ENCODE peak calls at places on chromosomes 4 and X, in six cellular contexts. One of them, this sample, is unnamed.

GRCh38 chr4:85762204-85762884 is 287.4 kb downstream of the ARHGAP24 start:
- DNase-seq in stimulated activated CD4-positive, alpha-beta T cell treated with anti-CD3 and anti-CD28 coated beads, Interleukin-2, amount 100 ng/mL, for 24 hours: no peak
- DNase-seq in nucleus accumbens: no peak
- DNase-seq in endothelial cell of umbilical vein: peak
- DNase-seq in glomerular endothelial cell: peak
- DNase-seq in lower leg skin: no peak
- DNase-seq in this sample: no peak

GRCh38 chr4:148059617-148060180 is 327.8 kb downstream of the ARHGAP10 start:
- DNase-seq in stimulated activated CD4-positive, alpha-beta T cell treated with anti-CD3 and anti-CD28 coated beads, Interleukin-2, amount 100 ng/mL, for 24 hours: no peak
- DNase-seq in nucleus accumbens: no peak
- DNase-seq in endothelial cell of umbilical vein: no peak
- DNase-seq in glomerular endothelial cell: no peak
- DNase-seq in lower leg skin: no peak
- DNase-seq in this sample: no peak

GRCh38 chr4:110503588-110504435 is 27.9 kb downstream of the ENPEP start:
- DNase-seq in stimulated activated CD4-positive, alpha-beta T cell treated with anti-CD3 and anti-CD28 coated beads, Interleukin-2, amount 100 ng/mL, for 24 hours: no peak
- DNase-seq in nucleus accumbens: peak
- DNase-seq in endothelial cell of umbilical vein: no peak
- DNase-seq in glomerular endothelial cell: no peak
- DNase-seq in lower leg skin: no peak
- DNase-seq in this sample: no peak

GRCh38 chrX:39399387-39399786 is 598.1 kb downstream of the MID1IP1 start:
- DNase-seq in stimulated activated CD4-positive, alpha-beta T cell treated with anti-CD3 and anti-CD28 coated beads, Interleukin-2, amount 100 ng/mL, for 24 hours: no peak
- DNase-seq in nucleus accumbens: no peak
- DNase-seq in endothelial cell of umbilical vein: peak
- DNase-seq in glomerular endothelial cell: no peak
- DNase-seq in lower leg skin: no peak
- DNase-seq in this sample: no peak

GRCh38 chr4:184553891-184554290 is 79.5 kb upstream of the IRF2 start:
- DNase-seq in stimulated activated CD4-positive, alpha-beta T cell treated with anti-CD3 and anti-CD28 coated beads, Interleukin-2, amount 100 ng/mL, for 24 hours: no peak
- DNase-seq in nucleus accumbens: no peak
- DNase-seq in endothelial cell of umbilical vein: no peak
- DNase-seq in glomerular endothelial cell: no peak
- DNase-seq in lower leg skin: no peak
- DNase-seq in this sample: no peak

GRCh38 chrX:134671207-134671750 is 13.0 kb upstream of the PLAC1 start:
- DNase-seq in stimulated activated CD4-positive, alpha-beta T cell treated with anti-CD3 and anti-CD28 coated beads, Interleukin-2, amount 100 ng/mL, for 24 hours: no peak
- DNase-seq in nucleus accumbens: no peak
- DNase-seq in endothelial cell of umbilical vein: peak
- DNase-seq in glomerular endothelial cell: peak
- DNase-seq in lower leg skin: no peak
- DNase-seq in this sample: no peak

GRCh38 chr4:90318208-90318607 is 191.0 kb downstream of the CCSER1 start:
- DNase-seq in stimulated activated CD4-positive, alpha-beta T cell treated with anti-CD3 and anti-CD28 coated beads, Interleukin-2, amount 100 ng/mL, for 24 hours: no peak
- DNase-seq in nucleus accumbens: no peak
- DNase-seq in endothelial cell of umbilical vein: peak
- DNase-seq in glomerular endothelial cell: peak
- DNase-seq in lower leg skin: no peak
- DNase-seq in this sample: no peak

GRCh38 chrX:40573763-40574162 is 7.0 kb upstream of the ATP6AP2 start:
- DNase-seq in stimulated activated CD4-positive, alpha-beta T cell treated with anti-CD3 and anti-CD28 coated beads, Interleukin-2, amount 100 ng/mL, for 24 hours: peak
- DNase-seq in nucleus accumbens: no peak
- DNase-seq in endothelial cell of umbilical vein: peak
- DNase-seq in glomerular endothelial cell: no peak
- DNase-seq in lower leg skin: no peak
- DNase-seq in this sample: no peak

GRCh38 chr4:6892190-6892908 is 17.3 kb upstream of the TBC1D14 start:
- DNase-seq in stimulated activated CD4-positive, alpha-beta T cell treated with anti-CD3 and anti-CD28 coated beads, Interleukin-2, amount 100 ng/mL, for 24 hours: no peak
- DNase-seq in nucleus accumbens: no peak
- DNase-seq in endothelial cell of umbilical vein: no peak
- DNase-seq in glomerular endothelial cell: no peak
- DNase-seq in lower leg skin: peak
- DNase-seq in this sample: no peak

GRCh38 chrX:124348152-124348551 is 1.8 kb downstream of the SH2D1A start:
- DNase-seq in stimulated activated CD4-positive, alpha-beta T cell treated with anti-CD3 and anti-CD28 coated beads, Interleukin-2, amount 100 ng/mL, for 24 hours: no peak
- DNase-seq in nucleus accumbens: no peak
- DNase-seq in endothelial cell of umbilical vein: no peak
- DNase-seq in glomerular endothelial cell: no peak
- DNase-seq in lower leg skin: no peak
- DNase-seq in this sample: no peak

GRCh38 chrX:11629593-11630211 is 36.0 kb downstream of the ARHGAP6 start:
- DNase-seq in stimulated activated CD4-positive, alpha-beta T cell treated with anti-CD3 and anti-CD28 coated beads, Interleukin-2, amount 100 ng/mL, for 24 hours: no peak
- DNase-seq in nucleus accumbens: no peak
- DNase-seq in endothelial cell of umbilical vein: no peak
- DNase-seq in glomerular endothelial cell: no peak
- DNase-seq in lower leg skin: peak
- DNase-seq in this sample: no peak